ENCODE peak calls at places on chromosomes 2 and 18, in eight cellular contexts. P is NB4; R is activated CD8-positive, alpha-beta memory T cell treated with anti-CD3 and anti-CD28 coated beads for 1 hour; M is EH; E is stimulated activated CD8-positive, alpha-beta memory T cell treated with anti-CD3 and anti-CD28 coated beads, Interleukin-7, amount 100 ng/mL, for 1 hour; Y is AG08396; S is frontal cortex; U is DMS153. N is an unnamed sample.

GRCh38 chr2:96102596-96103387 is 13.6 kb downstream of the ADRA2B start:
- DNase-seq in P (no peak), R (no peak), M (no peak), E (no peak), Y (no peak), S (no peak), U (no peak), N (no peak)

GRCh38 chr2:14684516-14684915 is 52.0 kb downstream of the LRATD1 start:
- DNase-seq in P (no peak), R (no peak), M (no peak), E (no peak), Y (no peak), S (no peak), U (no peak), N (no peak)

GRCh38 chr2:170512271-170512670 is 202.9 kb upstream of the SP5 start:
- DNase-seq in P (no peak), R (no peak), M (no peak), E (no peak), Y (no peak), S (peak), U (no peak), N (no peak)

GRCh38 chr2:32427672-32428622 is 71.1 kb downstream of the BIRC6 start:
- DNase-seq in P (no peak), R (no peak), M (peak), E (no peak), Y (no peak), S (no peak), U (peak), N (no peak)

GRCh38 chr2:191109888-191110287 is 40.9 kb downstream of the STAT4 start:
- DNase-seq in P (no peak), R (no peak), M (no peak), E (no peak), Y (no peak), S (no peak), U (peak), N (no peak)

GRCh38 chr2:164388511-164388910 is 232.8 kb downstream of the GRB14 start:
- DNase-seq in P (peak), R (no peak), M (peak), E (no peak), Y (peak), S (no peak), U (peak), N (no peak)

GRCh38 chr2:176092270-176093144 is at the start of gene HOXD13:
- DNase-seq in P (peak), R (no peak), M (peak), E (no peak), Y (no peak), S (no peak), U (peak), N (no peak)

GRCh38 chr2:30969006-30969405 is 161.8 kb upstream of the CAPN13 start:
- DNase-seq in P (no peak), R (no peak), M (no peak), E (no peak), Y (no peak), S (no peak), U (no peak), N (no peak)

GRCh38 chr2:196234672-196235071 is 63.3 kb upstream of the STK17B start:
- DNase-seq in P (peak), R (no peak), M (peak), E (no peak), Y (no peak), S (no peak), U (no peak), N (peak)

GRCh38 chr2:11102956-11103860 is 52.1 kb upstream of the SLC66A3 start:
- DNase-seq in P (no peak), R (no peak), M (no peak), E (no peak), Y (no peak), S (no peak), U (no peak), N (no peak)

GRCh38 chr2:130183500-130184373 is 1.7 kb downstream of the MZT2B start:
- DNase-seq in P (no peak), R (no peak), M (peak), E (no peak), Y (no peak), S (no peak), U (no peak), N (no peak)

GRCh38 chr2:161020437-161020836 is 139.8 kb upstream of the TANK start:
- DNase-seq in P (no peak), R (no peak), M (no peak), E (no peak), Y (no peak), S (no peak), U (no peak), N (no peak)

GRCh38 chr2:11344956-11345671 is 678 bp upstream of the ROCK2 start:
- DNase-seq in P (peak), R (no peak), M (peak), E (no peak), Y (peak), S (no peak), U (peak), N (peak)

GRCh38 chr2:102005449-102005848 is 13.7 kb downstream of the IL1R2 start:
- DNase-seq in P (peak), R (no peak), M (no peak), E (no peak), Y (no peak), S (no peak), U (no peak), N (no peak)

GRCh38 chr18:12811191-12811950 is 72.7 kb downstream of the PTPN2 start:
- DNase-seq in P (no peak), R (no peak), M (no peak), E (no peak), Y (no peak), S (no peak), U (no peak), N (no peak)

GRCh38 chr2:173997779-173998178 is 32.6 kb upstream of the SP3 start:
- DNase-seq in P (no peak), R (no peak), M (no peak), E (no peak), Y (no peak), S (no peak), U (no peak), N (no peak)

GRCh38 chr2:102848366-102848839 is 86.6 kb downstream of the TMEM182 start:
- DNase-seq in P (peak), R (no peak), M (peak), E (no peak), Y (peak), S (peak), U (peak), N (no peak)

GRCh38 chr2:234331566-234331965 is 165.3 kb downstream of the ARL4C start:
- DNase-seq in P (no peak), R (no peak), M (no peak), E (no peak), Y (no peak), S (no peak), U (no peak), N (peak)

GRCh38 chr2:69505710-69506109 is 68.5 kb upstream of the NFU1 start:
- DNase-seq in P (peak), R (no peak), M (no peak), E (no peak), Y (no peak), S (no peak), U (no peak), N (no peak)

GRCh38 chr2:133768261-133769021 is 200.2 kb upstream of the NCKAP5 start:
- DNase-seq in P (no peak), R (no peak), M (no peak), E (no peak), Y (no peak), S (no peak), U (no peak), N (no peak)

GRCh38 chr2:219142329-219142728 is 18.3 kb downstream of the NHEJ1 start:
- DNase-seq in P (no peak), R (no peak), M (peak), E (no peak), Y (peak), S (no peak), U (no peak), N (no peak)

GRCh38 chr2:24842081-24843050 is 49.1 kb downstream of the CENPO start:
- DNase-seq in P (no peak), R (no peak), M (no peak), E (no peak), Y (no peak), S (no peak), U (no peak), N (no peak)

GRCh38 chr18:10476430-10476829 is 22.0 kb downstream of the APCDD1 start:
- DNase-seq in P (no peak), R (no peak), M (peak), E (no peak), Y (peak), S (no peak), U (no peak), N (no peak)

GRCh38 chr2:163681765-163682164 is 54.0 kb downstream of the FIGN start:
- DNase-seq in P (no peak), R (no peak), M (no peak), E (no peak), Y (peak), S (no peak), U (no peak), N (no peak)

GRCh38 chr2:200414367-200414766 is 95.5 kb downstream of the KCTD18 start:
- DNase-seq in P (no peak), R (no peak), M (no peak), E (no peak), Y (no peak), S (no peak), U (no peak), N (no peak)

GRCh38 chr2:208827109-208827508 is 420.5 kb downstream of the PTH2R start:
- DNase-seq in P (no peak), R (no peak), M (no peak), E (no peak), Y (no peak), S (no peak), U (no peak), N (no peak)

GRCh38 chr2:218319813-218320360 is 27.6 kb upstream of the TMBIM1 start:
- DNase-seq in P (peak), R (no peak), M (no peak), E (no peak), Y (no peak), S (no peak), U (no peak), N (no peak)

N was measured in stimulated activated naive B cell treated with anti-CD40 and anti-IgM and Interleukin-4, amounts not matched to agents 10 μg/mL and 1 μg/mL and 100 μg/mL, for 72 hours.